ENCODE peak calls at places on chromosomes 7 and 10, in five cellular contexts. Z, A, O, Q and K are unnamed samples.

GRCh38 chr7:155580367-155580766 is 34.0 kb upstream of the CNPY1 start:
- DNase-seq in Z (no peak), A (no peak), O (no peak), Q (no peak), K (no peak)

GRCh38 chr7:122302826-122303521 is 1.6 kb downstream of the FEZF1 start:
- DNase-seq in Z (no peak), A (no peak), O (no peak), Q (no peak), K (no peak)

GRCh38 chr10:70481105-70481504 is 2.5 kb downstream of the PALD1 start:
- DNase-seq in Z (no peak), A (no peak), O (no peak), Q (no peak), K (no peak)

GRCh38 chr7:99928994-99929729 is at the start of gene GJC3:
- DNase-seq in Z (peak), A (peak), O (peak), Q (peak), K (peak)

GRCh38 chr10:9015005-9015404 is 960.5 kb downstream of the GATA3 start:
- DNase-seq in Z (no peak), A (no peak), O (no peak), Q (no peak), K (no peak)

GRCh38 chr7:24979470-24979862 is 512 bp downstream of the OSBPL3 start:
- DNase-seq in Z (peak), A (no peak), O (peak), Q (peak), K (no peak)

GRCh38 chr10:118729641-118730258 is 25.0 kb downstream of the CACUL1 start:
- DNase-seq in Z (no peak), A (no peak), O (no peak), Q (no peak), K (no peak)

GRCh38 chr7:138359891-138360582 is 100.0 kb upstream of the TRIM24 start:
- DNase-seq in Z (no peak), A (no peak), O (no peak), Q (no peak), K (no peak)

GRCh38 chr7:26131056-26131589 is 20.9 kb upstream of the NFE2L3 start:
- DNase-seq in Z (no peak), A (no peak), O (no peak), Q (no peak), K (no peak)
- H3K27ac ChIP-seq in Z (no peak), A (no peak), O (no peak), Q (no peak), K (no peak)

GRCh38 chr10:30855131-30855530 is 176.5 kb downstream of the ZNF438 start:
- DNase-seq in Z (no peak), A (no peak), O (no peak), Q (no peak), K (no peak)

GRCh38 chr10:30861217-30861616 is 170.4 kb downstream of the ZNF438 start:
- DNase-seq in Z (no peak), A (no peak), O (no peak), Q (no peak), K (no peak)

GRCh38 chr10:30861976-30862375 is 169.7 kb downstream of the ZNF438 start:
- DNase-seq in Z (no peak), A (no peak), O (no peak), Q (no peak), K (no peak)

GRCh38 chr10:30857803-30858202 is 173.9 kb downstream of the ZNF438 start:
- DNase-seq in Z (no peak), A (no peak), O (no peak), Q (no peak), K (peak)

DNA sequence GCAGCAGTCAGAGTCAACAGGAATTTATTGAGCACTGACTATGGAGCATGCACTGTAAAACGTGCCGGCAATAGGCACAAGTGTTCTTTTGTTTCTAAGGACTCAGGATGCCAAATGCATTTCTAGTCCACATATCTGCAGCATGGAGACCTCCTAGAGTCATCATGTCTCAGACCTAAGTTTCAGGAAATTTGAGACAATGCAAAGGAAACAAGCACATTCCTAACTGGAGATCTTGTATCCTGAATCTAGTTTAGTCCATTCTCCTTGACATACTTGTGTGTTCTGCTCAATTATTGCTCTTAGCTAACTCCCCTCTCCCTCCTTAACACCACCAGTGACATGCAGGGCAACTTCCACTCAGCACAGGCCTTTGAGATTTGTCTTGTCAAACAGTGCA is 173.2 kb downstream of the ZNF438 start:
- DNase-seq in Z (no peak), A (no peak), O (no peak), Q (no peak), K (no peak)
- H3K27ac ChIP-seq in Z (peak), A (no peak), O (no peak), Q (no peak), K (no peak)

GRCh38 chr10:58969578-58969977 is 206.9 kb upstream of the PHYHIPL start:
- DNase-seq in Z (no peak), A (no peak), O (no peak), Q (no peak), K (no peak)

GRCh38 chr10:58965855-58966254 is 210.6 kb upstream of the PHYHIPL start:
- DNase-seq in Z (no peak), A (no peak), O (no peak), Q (no peak), K (no peak)

GRCh38 chr10:58970160-58970915 is 206.1 kb upstream of the PHYHIPL start:
- DNase-seq in Z (no peak), A (no peak), O (no peak), Q (no peak), K (no peak)

GRCh38 chr10:58971211-58971610 is 205.2 kb upstream of the PHYHIPL start:
- DNase-seq in Z (no peak), A (no peak), O (no peak), Q (no peak), K (no peak)

DNA sequence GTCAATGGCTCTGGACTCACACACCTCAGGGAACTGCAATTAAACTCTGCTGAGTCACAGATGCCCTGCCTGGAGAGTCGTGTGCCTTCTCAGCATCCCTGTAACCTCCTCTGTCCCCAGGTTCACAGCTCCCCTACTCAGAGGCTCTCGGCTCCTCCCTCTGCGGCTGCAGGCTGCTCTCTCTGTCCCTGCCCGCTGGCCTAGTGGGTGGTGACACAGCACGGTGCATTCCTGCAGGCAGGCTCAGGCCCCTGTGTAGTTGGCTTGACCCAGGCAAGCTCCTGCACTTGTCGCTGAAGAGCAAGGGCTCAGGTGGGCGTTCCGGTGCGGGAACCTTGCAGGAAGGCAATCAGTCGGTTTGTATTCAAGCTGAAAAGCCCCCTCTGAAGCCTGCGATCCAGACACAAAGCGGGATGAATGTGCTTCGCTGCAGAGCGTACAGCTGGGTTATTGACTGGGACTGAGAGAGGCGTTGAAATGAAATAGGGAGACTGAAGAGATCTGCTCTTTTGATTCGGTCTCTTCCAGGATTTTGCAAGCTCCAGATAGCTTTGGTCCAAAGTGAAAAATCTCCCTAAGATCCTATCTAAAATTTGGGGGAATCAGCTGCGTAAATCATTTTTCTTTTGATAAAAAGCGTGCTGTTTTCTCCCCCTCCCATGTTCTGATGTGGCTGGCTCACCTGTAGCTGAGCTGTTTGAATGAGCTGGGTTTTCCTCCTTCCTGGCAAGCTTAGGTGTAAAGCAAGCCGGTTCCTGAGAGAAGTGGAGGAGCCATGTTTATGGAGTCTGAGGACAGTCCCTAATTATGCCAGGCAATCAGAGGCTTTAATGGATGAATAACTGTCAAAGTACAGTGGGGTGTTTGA is 208.7 kb upstream of the PHYHIPL start:
- DNase-seq in Z (peak), A (no peak), O (peak), Q (peak), K (peak)
- H3K27ac ChIP-seq in Z (no peak), A (no peak), O (peak), Q (no peak), K (no peak)

GRCh38 chr7:93920496-93921189 is 892 bp upstream of the GNG11 start:
- DNase-seq in Z (no peak), A (no peak), O (no peak), Q (no peak), K (no peak)

GRCh38 chr7:93923946-93924345 is 2.4 kb downstream of the GNG11 start:
- DNase-seq in Z (no peak), A (no peak), O (no peak), Q (no peak), K (peak)

GRCh38 chr7:93921607-93922446 is at the start of gene GNG11:
- DNase-seq in Z (peak), A (no peak), O (peak), Q (peak), K (peak)

GRCh38 chr7:93923291-93923690 is 1.8 kb downstream of the GNG11 start:
- DNase-seq in Z (no peak), A (no peak), O (no peak), Q (no peak), K (peak)

DNA sequence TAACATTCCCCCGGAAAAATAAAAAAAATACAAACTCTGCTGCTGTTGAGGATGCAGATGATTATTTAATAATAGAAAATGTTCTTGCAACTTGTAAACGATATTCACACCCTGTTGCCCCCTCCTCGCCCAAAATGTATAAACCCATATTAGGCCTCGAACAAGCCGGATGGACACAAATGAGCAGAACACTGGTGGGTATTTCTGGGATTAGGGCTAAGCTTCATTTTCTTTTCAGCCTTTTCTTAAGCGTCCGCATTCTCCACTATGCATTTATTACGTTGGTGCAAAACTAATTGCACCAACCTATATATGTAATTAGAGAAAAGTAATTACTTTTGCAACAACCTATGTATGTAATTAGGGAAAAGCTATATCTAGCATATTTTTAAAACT is 347 bp upstream of the GNG11 start:
- DNase-seq in Z (no peak), A (no peak), O (no peak), Q (no peak), K (peak)
- H3K27ac ChIP-seq in Z (peak), A (no peak), O (peak), Q (peak), K (peak)

DNA sequence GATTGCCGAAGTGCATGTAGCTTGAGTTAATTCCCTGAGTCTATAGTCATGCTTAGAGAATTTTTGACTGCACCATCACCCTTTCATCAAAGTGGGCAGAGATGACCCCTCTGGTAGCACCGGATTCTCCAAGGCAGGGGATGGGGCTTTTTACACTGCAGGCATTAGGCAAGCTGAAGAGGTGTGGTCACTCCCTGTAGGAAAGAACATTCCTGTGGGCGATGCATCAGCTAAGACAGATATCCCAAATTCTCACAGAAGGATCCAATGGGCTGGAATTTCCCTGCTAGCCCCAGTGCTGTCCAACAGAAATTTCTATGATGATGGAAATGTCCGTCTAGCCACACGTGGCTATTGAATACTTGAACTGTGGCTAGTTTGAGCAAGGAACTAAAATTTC is 118.2 kb downstream of the ADAM12 start:
- DNase-seq in Z (no peak), A (no peak), O (no peak), Q (no peak), K (peak)
- H3K27ac ChIP-seq in Z (no peak), A (no peak), O (no peak), Q (no peak), K (no peak)

GRCh38 chr7:54904130-54904529 is 114.7 kb upstream of the EGFR start:
- DNase-seq in Z (no peak), A (no peak), O (no peak), Q (no peak), K (peak)
- H3K27ac ChIP-seq in Z (peak), A (no peak), O (no peak), Q (no peak), K (peak)

DNA sequence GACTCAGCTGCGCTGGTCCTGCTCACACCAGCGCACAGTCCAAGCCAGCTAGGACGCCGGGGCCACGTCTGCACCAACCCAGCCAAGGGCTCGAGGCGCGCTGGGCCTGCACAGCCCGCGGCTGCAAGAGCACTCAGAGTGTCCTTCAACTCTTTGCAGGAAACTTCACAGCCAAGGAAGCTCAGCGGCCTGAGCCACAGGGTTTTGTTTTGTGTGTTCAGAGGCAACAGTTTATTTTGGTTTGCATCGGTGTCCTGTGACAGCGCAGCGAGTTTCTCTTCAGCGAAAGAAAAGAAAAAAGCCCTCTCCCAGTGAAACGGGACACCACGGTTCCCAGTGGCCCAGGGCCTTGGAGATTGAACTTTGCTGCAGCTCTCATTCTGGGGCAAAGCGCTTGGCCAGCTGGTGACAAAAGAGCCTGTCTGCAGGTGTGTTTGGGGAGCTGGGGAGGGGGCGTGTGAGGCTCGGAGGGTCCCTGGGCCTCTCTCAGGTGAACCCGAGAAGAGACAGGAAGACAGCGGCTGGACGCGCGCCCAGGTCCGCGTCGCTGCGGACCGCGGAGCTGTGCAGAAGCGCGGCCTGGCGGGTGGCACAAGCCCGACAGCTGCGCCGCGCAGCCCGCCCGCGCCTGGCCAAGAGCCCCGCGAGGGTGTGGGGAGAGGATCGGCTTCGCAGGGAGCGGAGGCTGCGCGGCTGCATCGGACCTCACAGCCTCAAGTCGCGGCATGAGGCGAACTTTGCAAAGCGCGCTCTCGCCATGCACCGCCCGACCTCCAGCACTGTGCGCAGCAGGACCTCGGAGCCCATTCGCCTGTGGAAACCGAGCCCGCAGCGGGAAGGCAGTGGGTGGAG is 922 bp downstream of the CXCL12 start:
- DNase-seq in Z (peak), A (no peak), O (no peak), Q (peak), K (peak)
- H3K27ac ChIP-seq in Z (peak), A (no peak), O (peak), Q (peak), K (no peak)

DNA sequence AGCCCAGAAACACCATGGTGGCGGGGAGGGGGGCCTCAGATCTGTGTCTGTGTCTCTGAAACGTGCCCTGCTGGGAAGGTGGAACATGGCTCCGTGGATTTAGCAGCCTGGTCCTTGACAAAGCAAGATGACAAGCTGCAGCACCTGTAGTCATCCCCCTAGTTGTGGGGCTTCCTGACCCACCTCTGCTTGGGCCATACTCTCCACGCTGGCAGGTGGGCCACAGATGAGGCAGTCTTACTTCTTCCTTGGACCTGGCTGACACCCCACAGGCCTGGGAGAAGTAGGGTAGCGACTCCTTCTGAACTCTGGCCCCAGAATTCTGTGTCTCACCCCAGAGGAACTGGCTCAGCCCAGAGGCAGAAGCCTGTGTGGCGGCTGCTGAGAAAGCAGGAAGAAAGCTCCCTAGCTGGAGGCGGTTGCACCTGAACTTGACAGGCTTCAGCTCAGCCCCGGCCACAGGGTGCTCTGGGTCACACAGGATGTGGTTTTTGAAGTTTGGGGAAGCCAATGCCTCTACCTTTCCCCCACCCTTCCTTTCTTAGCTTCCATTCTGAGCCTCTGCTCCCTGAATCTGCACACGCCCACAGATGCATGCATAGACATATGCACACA is 113.9 kb downstream of the ABLIM1 start:
- DNase-seq in Z (peak), A (no peak), O (no peak), Q (peak), K (no peak)
- H3K27ac ChIP-seq in Z (peak), A (no peak), O (no peak), Q (no peak), K (no peak)

DNA sequence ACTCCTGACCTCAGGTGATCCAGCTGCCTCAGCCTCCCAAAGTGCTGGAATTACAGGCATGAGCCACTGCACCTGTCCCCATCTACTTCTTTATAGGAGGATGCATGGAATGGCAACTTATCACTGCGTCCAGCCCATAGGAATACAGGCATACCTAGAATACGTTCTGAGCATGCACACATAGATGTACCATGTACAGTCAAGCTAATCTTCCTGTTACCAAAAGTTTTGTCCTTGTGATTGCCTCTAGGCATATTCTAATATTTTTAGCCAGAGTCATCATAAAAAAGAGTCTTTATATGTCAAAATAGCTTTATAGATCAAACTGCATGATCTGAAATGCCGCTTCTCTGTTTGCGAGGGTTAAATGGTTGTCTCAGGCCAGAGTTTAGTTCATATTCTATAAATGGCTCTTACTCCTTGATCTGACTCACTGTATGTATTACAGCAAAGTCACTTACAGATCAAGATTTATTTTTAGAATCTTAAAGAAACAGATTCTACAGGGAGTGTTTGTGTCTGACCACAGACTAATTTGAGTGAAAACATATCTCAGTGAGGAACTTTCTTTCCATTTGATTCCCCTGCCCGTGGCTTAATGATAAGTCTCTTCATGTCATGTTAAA is 210.9 kb downstream of the CREB5 start:
- DNase-seq in Z (no peak), A (no peak), O (no peak), Q (no peak), K (peak)
- H3K27ac ChIP-seq in Z (no peak), A (no peak), O (no peak), Q (no peak), K (peak)